ENCODE peak calls at places on chromosomes 5 and 9, in eight cellular contexts. M is AG08396; B is stimulated activated CD8-positive, alpha-beta memory T cell treated with anti-CD3 and anti-CD28 coated beads, Interleukin-12 subunit alpha, Interleukin-12 subunit beta, amount 100 ng/mL, for 1 hour; N is upper lobe of right lung; X is iris pigment epithelial cell; Y is memory B cell; H is activated T-helper 1 cell treated with Interleukin-2 at 50 U/mL for 16 hours; L is activated CD4-positive, CD25-positive, alpha-beta regulatory T cell treated with anti-CD3 and anti-CD28 coated beads, Interleukin-2, amount 50 U/mL, for 72 hours. I is an unnamed sample.

GRCh38 chr9:128805661-128806060 is 12.6 kb upstream of the ENDOG start:
- DNase-seq in L (no peak), N (no peak), Y (no peak), X (no peak), M (no peak), B (no peak), H (no peak), I (peak)

GRCh38 chr9:69647804-69648203 is 24.4 kb downstream of the APBA1 start:
- DNase-seq in L (no peak), X (no peak), Y (no peak), H (no peak), M (no peak), B (no peak), N (no peak), I (peak)

GRCh38 chr5:140383300-140383699 is 18.3 kb upstream of the ANKHD1 start:
- DNase-seq in Y (no peak), L (no peak), H (no peak), N (no peak), M (no peak), B (no peak), X (peak), I (no peak)

GRCh38 chr9:125443367-125443766 is 181.7 kb downstream of the GAPVD1 start:
- DNase-seq in Y (no peak), L (no peak), X (no peak), B (no peak), M (no peak), N (no peak), H (no peak), I (no peak)

GRCh38 chr9:112866662-112867274 is 23.9 kb downstream of the SLC46A2 start:
- DNase-seq in X (no peak), L (no peak), N (no peak), H (no peak), M (peak), B (no peak), Y (no peak), I (peak)

GRCh38 chr9:115024925-115025535 is 92.9 kb downstream of the TNC start:
- DNase-seq in Y (no peak), B (no peak), N (no peak), L (no peak), M (no peak), H (no peak), X (no peak), I (no peak)

GRCh38 chr9:120289990-120290925 is 289.7 kb downstream of the CDK5RAP2 start:
- DNase-seq in H (no peak), N (no peak), Y (no peak), B (no peak), L (no peak), M (no peak), X (peak), I (no peak)

GRCh38 chr5:151549713-151550112 is 41.4 kb downstream of the FAT2 start:
- DNase-seq in H (no peak), B (no peak), L (no peak), Y (no peak), N (no peak), M (no peak), X (no peak), I (no peak)

GRCh38 chr5:41636605-41637004 is 126.2 kb upstream of the PLCXD3 start:
- DNase-seq in N (no peak), M (peak), H (no peak), X (peak), B (no peak), L (no peak), Y (no peak), I (no peak)

GRCh38 chr9:87157366-87158031 is 210.2 kb upstream of the GAS1 start:
- DNase-seq in M (peak), N (no peak), Y (no peak), X (no peak), L (no peak), H (no peak), B (no peak), I (peak)